ENCODE peak calls at places on chromosomes 2 and 18, in five cellular contexts. A is endothelial cell of umbilical vein, F is K562, V is HL-60, L is GM23338. S is an unnamed sample.

GRCh38 chr18:9782073-9782857 is 74.2 kb downstream of the RAB31 start:
- DNase-seq in A (no peak), F (no peak), V (peak), L (no peak), S (no peak)

GRCh38 chr2:118130385-118130784 is 42.1 kb downstream of the INSIG2 start:
- DNase-seq in A (no peak), F (no peak), V (no peak), L (no peak), S (no peak)

GRCh38 chr2:136284226-136285119 is 166.5 kb upstream of the CXCR4 start:
- DNase-seq in A (no peak), F (no peak), V (no peak), L (no peak), S (no peak)

GRCh38 chr2:44844651-44845270 is 96.7 kb upstream of the SIX3 start:
- DNase-seq in A (no peak), F (no peak), V (no peak), L (no peak), S (no peak)

GRCh38 chr18:48181857-48182430 is 227.2 kb downstream of the ZBTB7C start:
- DNase-seq in A (no peak), F (no peak), V (no peak), L (no peak), S (no peak)

GRCh38 chr2:215793747-215794595 is 219.4 kb downstream of the MREG start:
- DNase-seq in A (peak), F (peak), V (peak), L (no peak), S (peak)

GRCh38 chr2:27453968-27454367 is 11.8 kb downstream of the KRTCAP3 start:
- DNase-seq in A (no peak), F (no peak), V (no peak), L (peak), S (no peak)

GRCh38 chr2:174748948-174749347 is 15.3 kb downstream of the CHRNA1 start:
- DNase-seq in A (peak), F (peak), V (peak), L (peak), S (peak)

GRCh38 chr2:218387369-218388194 is 5.5 kb downstream of the SLC11A1 start:
- DNase-seq in A (peak), F (no peak), V (no peak), L (peak), S (peak)

GRCh38 chr18:2914185-2914584 is 67.4 kb downstream of the EMILIN2 start:
- DNase-seq in A (no peak), F (no peak), V (no peak), L (no peak), S (no peak)

GRCh38 chr2:162118166-162119031 is 33.6 kb downstream of the GCG start:
- DNase-seq in A (peak), F (no peak), V (no peak), L (no peak), S (no peak)

GRCh38 chr2:118856978-118857676 is 9.7 kb upstream of the EN1 start:
- DNase-seq in A (no peak), F (no peak), V (no peak), L (peak), S (no peak)

GRCh38 chr2:45399040-45399784 is 211.9 kb downstream of the SRBD1 start:
- DNase-seq in A (no peak), F (no peak), V (no peak), L (no peak), S (no peak)

GRCh38 chr18:49177812-49178211 is 227.0 kb upstream of the SMAD7 start:
- DNase-seq in A (no peak), F (no peak), V (no peak), L (no peak), S (no peak)

GRCh38 chr2:37689751-37690150 is 18.3 kb upstream of the CDC42EP3 start:
- DNase-seq in A (no peak), F (no peak), V (no peak), L (no peak), S (no peak)

GRCh38 chr2:224646242-224646846 is 61.2 kb upstream of the CUL3 start:
- DNase-seq in A (peak), F (peak), V (no peak), L (peak), S (no peak)

GRCh38 chr2:177868792-177869191 is 203.8 kb downstream of the PDE11A start:
- DNase-seq in A (no peak), F (no peak), V (no peak), L (no peak), S (no peak)

GRCh38 chr2:128838244-128838643 is 519.6 kb upstream of the HS6ST1 start:
- DNase-seq in A (no peak), F (no peak), V (no peak), L (no peak), S (no peak)

DNA sequence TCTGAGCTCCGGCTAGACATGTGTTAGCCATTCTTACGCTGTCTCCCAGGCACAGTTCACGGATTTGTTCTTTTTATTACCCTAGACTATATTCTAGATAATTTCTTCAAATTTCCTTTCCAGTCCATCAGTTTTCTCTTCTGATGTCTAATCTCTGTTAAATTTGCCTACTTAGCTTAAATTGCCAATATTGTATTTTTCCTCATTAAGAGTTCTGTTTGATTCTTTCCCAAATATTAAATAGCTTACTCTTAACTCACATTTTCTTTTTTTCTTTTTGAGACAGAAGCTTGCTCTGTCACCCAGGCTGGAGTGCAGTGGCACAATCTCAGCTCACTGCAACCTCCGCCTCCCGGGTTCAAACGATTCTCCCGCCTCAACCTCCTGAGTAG is 21.2 kb downstream of the CROCC2 start:
- DNase-seq in A (no peak), F (no peak), V (no peak), L (no peak), S (no peak)
- H3K4me3 ChIP-seq in A (no peak), F (no peak), V (no peak), L (no peak), S (no peak)

GRCh38 chr2:237726401-237726830 is 72.2 kb upstream of the RBM44 start:
- DNase-seq in A (peak), F (no peak), V (no peak), L (no peak), S (no peak)
- TF ChIP-seq POLR2AphosphoS5 in A (peak), F (no peak), V (no peak), L (no peak), S (peak)

GRCh38 chr18:6553234-6553900 is 138.7 kb upstream of the L3MBTL4 start:
- DNase-seq in A (no peak), F (no peak), V (no peak), L (no peak), S (no peak)
- H3K4me3 ChIP-seq in A (no peak), F (no peak), V (no peak), L (no peak), S (no peak)

DNA sequence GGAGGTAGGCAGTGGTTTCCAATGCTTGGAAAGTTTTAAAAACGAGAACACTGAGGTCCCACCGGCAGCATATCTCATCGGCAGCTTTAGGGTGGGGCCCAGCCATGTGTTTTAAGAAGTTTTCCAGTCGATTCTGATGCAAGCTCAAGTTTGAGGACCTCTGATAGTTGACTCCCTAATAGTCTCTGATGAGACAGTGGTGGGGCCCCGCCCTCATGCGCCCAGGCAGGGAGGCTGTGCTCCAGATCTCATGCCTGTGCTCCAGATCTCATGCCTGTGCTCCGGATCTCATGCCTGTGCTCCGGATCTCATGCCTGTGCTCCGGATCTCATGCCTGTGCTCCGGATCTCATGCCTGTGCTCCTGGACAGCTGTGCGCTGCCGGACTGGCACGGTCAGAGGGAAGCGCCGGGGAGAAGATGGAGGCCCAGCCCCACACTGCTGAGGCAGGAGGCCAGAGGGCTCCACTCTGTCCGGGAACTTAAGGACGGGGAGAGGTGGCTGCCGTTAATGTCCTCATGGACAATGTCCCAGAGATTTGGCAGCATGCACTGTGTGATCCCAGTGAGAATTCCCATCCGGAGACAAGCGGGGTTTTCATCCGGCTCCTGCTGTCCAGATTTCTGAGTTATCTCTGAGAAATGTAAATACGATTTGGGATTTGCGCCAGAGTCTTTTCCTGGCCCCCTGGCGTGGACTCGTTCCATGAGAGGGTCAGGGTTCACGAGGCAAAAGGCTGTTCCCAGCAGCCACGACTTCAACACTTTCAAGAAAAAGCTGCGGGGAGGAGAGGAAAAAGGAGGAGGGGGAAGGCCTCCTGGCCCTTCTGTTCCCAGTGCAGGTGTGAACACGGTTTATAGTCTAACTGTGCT is 9.4 kb upstream of the COLEC11 start:
- DNase-seq in A (peak), F (peak), V (no peak), L (no peak), S (peak)
- TF ChIP-seq POLR2AphosphoS5 in A (no peak), F (no peak), V (no peak), L (no peak), S (no peak)

GRCh38 chr2:24008672-24009366 is 1.1 kb upstream of the MFSD2B start:
- DNase-seq in A (no peak), F (no peak), V (no peak), L (no peak), S (no peak)
- H3K4me3 ChIP-seq in A (no peak), F (no peak), V (no peak), L (no peak), S (no peak)

DNA sequence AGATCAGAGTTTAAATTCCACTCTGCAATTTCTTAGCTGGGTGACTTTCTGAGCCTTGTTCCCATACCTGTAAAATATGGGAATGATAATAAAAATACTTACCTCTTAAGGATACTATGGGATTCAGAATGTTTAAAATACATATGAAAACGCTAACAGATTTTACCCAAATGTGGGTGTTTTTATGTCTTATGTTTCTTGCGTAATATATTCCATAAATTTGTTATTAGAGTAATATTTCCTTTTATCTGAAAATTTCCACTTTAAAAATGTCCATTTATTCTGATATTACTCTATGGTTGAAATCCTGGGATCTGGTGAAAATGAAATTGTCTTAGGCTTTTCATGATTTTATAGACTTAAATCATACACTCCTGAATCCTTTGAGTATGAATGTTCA is 45.5 kb downstream of the MAPRE2 start:
- DNase-seq in A (no peak), F (no peak), V (no peak), L (no peak), S (no peak)
- TF ChIP-seq POLR2AphosphoS5 in A (no peak), F (no peak), V (no peak), L (no peak), S (no peak)

GRCh38 chr2:39433586-39434195 is 3.4 kb downstream of the MAP4K3 start:
- DNase-seq in A (no peak), F (peak), V (no peak), L (no peak), S (no peak)

GRCh38 chr2:39435974-39436591 is 1.0 kb downstream of the MAP4K3 start:
- DNase-seq in A (peak), F (no peak), V (no peak), L (no peak), S (no peak)

GRCh38 chr2:39435254-39435653 is 1.8 kb downstream of the MAP4K3 start:
- DNase-seq in A (no peak), F (no peak), V (no peak), L (peak), S (no peak)

GRCh38 chr2:39432701-39433100 is 4.4 kb downstream of the MAP4K3 start:
- DNase-seq in A (no peak), F (no peak), V (no peak), L (no peak), S (no peak)

DNA sequence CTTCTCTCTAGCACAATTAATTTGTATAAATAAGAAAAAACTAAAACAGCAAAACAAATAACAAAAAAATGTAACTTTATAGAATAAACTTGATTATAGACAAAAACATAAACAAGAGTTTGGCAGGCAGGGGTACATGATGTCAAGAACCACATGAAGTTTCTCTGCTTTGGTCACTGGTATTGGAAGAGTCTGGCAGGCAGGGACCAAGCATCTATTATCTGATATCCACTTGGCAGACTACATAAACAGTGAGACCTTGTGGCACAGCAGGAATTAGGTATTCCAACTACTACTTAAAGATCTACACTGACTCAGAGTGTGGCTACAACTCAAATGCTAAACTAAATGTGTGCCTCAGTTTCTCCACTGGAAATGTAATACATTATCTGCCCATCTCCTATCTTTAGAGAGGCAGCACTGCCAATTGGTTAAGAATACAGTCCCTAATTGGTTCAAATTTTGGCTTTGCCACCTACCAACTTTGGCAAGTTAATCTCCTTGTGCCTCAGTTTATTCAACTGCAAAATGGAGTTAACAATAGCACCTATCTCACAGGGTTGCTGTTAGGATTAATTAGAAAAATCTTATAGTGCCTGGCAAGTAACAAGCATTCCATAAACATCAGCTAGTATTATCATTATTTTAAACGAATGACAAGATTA is 2.7 kb downstream of the MAP4K3 start:
- DNase-seq in A (no peak), F (no peak), V (no peak), L (no peak), S (no peak)
- H3K4me3 ChIP-seq in A (no peak), F (peak), V (no peak), L (peak), S (no peak)

DNA sequence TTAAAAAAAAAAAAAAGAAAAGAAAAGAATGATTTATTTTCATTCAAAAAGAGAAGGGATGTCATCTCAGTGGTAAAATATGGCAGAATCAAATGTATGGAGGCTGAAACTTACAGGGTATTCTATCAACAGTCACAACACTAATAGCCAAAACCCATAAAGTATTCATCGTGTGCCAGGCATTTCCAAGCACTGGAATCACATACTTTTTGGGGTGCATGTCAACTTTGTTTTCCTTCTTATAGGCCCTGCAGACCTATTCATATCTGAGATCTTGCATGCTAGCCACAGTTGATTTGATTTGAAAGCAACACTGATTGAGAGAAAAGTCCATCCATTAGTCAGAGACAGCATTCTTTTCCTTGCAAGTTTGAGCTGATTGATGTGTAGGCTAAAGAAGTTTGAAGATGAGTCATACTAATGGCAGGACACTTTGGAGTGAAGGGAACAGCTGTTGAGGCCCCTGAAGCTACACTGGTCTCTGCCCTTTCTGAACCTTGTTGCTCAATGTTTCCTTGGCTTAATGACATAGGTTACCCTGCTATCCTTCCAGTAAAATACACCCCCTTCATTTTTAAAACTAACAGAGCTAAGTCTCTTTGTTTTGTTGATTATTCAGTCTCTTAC is 22.0 kb downstream of the KATNAL2 start:
- DNase-seq in A (no peak), F (peak), V (no peak), L (peak), S (no peak)
- TF ChIP-seq POLR2AphosphoS5 in A (no peak), F (no peak), V (no peak), L (no peak), S (no peak)